ENCODE peak calls at places on chromosomes 5 and 9, in six cellular contexts. F is neuronal stem cell, I is H1, Y is mesendoderm, D is IMR-90, T is trophoblast cell. S is an unnamed sample.

GRCh38 chr5:140480310-140481014 is 67.0 kb upstream of the EIF4EBP3 start:
- DNase-seq in F (no peak), D (peak), I (no peak), Y (no peak), T (no peak), S (no peak)

GRCh38 chr9:111961575-111961974 is 65.0 kb downstream of the UGCG start:
- DNase-seq in D (peak), Y (no peak), I (no peak), T (no peak), F (no peak), S (peak)

GRCh38 chr9:3191715-3192114 is 334.1 kb downstream of the RFX3 start:
- DNase-seq in T (no peak), D (no peak), F (no peak), Y (no peak), I (no peak), S (no peak)

GRCh38 chr5:101676646-101677045 is 619.4 kb downstream of the SLCO4C1 start:
- DNase-seq in I (no peak), T (peak), F (no peak), D (no peak), Y (no peak), S (no peak)

GRCh38 chr5:151923865-151924264 is 786 bp downstream of the GLRA1 start:
- DNase-seq in D (no peak), I (peak), T (peak), Y (peak), F (peak), S (no peak)

GRCh38 chr5:148471379-148471778 is 87.6 kb downstream of the FBXO38 start:
- DNase-seq in I (no peak), F (no peak), T (no peak), Y (no peak), D (peak), S (no peak)

GRCh38 chr9:132214027-132214622 is 52.3 kb downstream of the NTNG2 start:
- DNase-seq in T (peak), D (peak), I (no peak), F (no peak), Y (peak), S (peak)

GRCh38 chr9:64773491-64773931 is 511.5 kb downstream of the FOXD4L5 start:
- DNase-seq in T (no peak), F (peak), Y (peak), I (no peak), D (no peak), S (peak)

GRCh38 chr5:926416-927171 is 33.9 kb downstream of the TRIP13 start:
- DNase-seq in F (peak), T (no peak), Y (peak), I (no peak), D (no peak), S (peak)

GRCh38 chr5:43497311-43498104 is 13.8 kb upstream of the TMEM267 start:
- DNase-seq in D (no peak), F (no peak), I (no peak), T (no peak), Y (peak), S (no peak)

GRCh38 chr5:141707535-141707934 is 25.5 kb upstream of the ARAP3 start:
- DNase-seq in F (no peak), D (no peak), Y (no peak), T (no peak), I (no peak), S (no peak)

GRCh38 chr5:77777281-77777892 is 1.2 kb upstream of the TBCA start:
- DNase-seq in T (no peak), D (peak), F (no peak), Y (no peak), I (no peak), S (no peak)

GRCh38 chr5:14108170-14108996 is 34.8 kb upstream of the TRIO start:
- DNase-seq in I (peak), D (peak), Y (peak), T (peak), F (peak), S (peak)

GRCh38 chr9:115015018-115015635 is 84.7 kb upstream of the TNFSF8 start:
- DNase-seq in Y (peak), D (peak), I (peak), F (peak), T (no peak), S (peak)

GRCh38 chr5:136082390-136083193 is 50.1 kb upstream of the SMAD5 start:
- DNase-seq in I (no peak), T (peak), Y (peak), D (peak), F (peak), S (peak)

GRCh38 chr9:20683351-20684034 is 566 bp upstream of the FOCAD start:
- DNase-seq in F (no peak), T (peak), I (no peak), Y (peak), D (peak), S (peak)

GRCh38 chr9:83198336-83198735 is 135.4 kb upstream of the RASEF start:
- DNase-seq in Y (no peak), D (no peak), I (no peak), F (no peak), T (no peak), S (no peak)

GRCh38 chr5:111697881-111698757 is 58.9 kb downstream of the NREP start:
- DNase-seq in Y (peak), T (no peak), F (no peak), D (peak), I (no peak), S (peak)

GRCh38 chr9:114782586-114782985 is 23.3 kb downstream of the TNFSF15 start:
- DNase-seq in T (no peak), I (no peak), D (no peak), Y (no peak), F (no peak), S (no peak)

GRCh38 chr9:70083429-70083828 is 39.8 kb downstream of the MAMDC2 start:
- DNase-seq in F (peak), T (no peak), Y (no peak), D (no peak), I (no peak), S (no peak)

GRCh38 chr5:167155387-167156051 is 1135.9 kb upstream of the WWC1 start:
- DNase-seq in F (no peak), T (no peak), D (no peak), I (no peak), Y (no peak), S (no peak)

GRCh38 chr5:134370306-134370870 is 981 bp upstream of the UBE2B start:
- DNase-seq in Y (no peak), I (no peak), T (no peak), D (no peak), F (no peak), S (no peak)

GRCh38 chr5:11851965-11852745 is 52.1 kb downstream of the CTNND2 start:
- DNase-seq in F (peak), Y (peak), T (no peak), I (no peak), D (no peak), S (no peak)

GRCh38 chr5:14864181-14864812 is 7.3 kb downstream of the ANKH start:
- DNase-seq in Y (no peak), F (no peak), D (no peak), I (no peak), T (no peak), S (no peak)

GRCh38 chr9:784202-784601 is 57.3 kb upstream of the DMRT1 start:
- DNase-seq in F (no peak), D (peak), Y (peak), T (peak), I (no peak), S (no peak)

GRCh38 chr9:69149321-69149807 is 24.7 kb upstream of the TJP2 start:
- DNase-seq in T (no peak), F (no peak), Y (peak), I (no peak), D (peak), S (peak)

GRCh38 chr5:157828031-157828948 is 30.7 kb downstream of the CLINT1 start:
- DNase-seq in T (no peak), F (no peak), Y (no peak), D (no peak), I (no peak), S (no peak)

GRCh38 chr5:135012951-135013391 is 21.1 kb downstream of the PITX1 start:
- DNase-seq in I (no peak), Y (no peak), D (no peak), T (no peak), F (no peak), S (no peak)

GRCh38 chr5:18792145-18792544 is 1157.9 kb downstream of the TAF11L14 start:
- DNase-seq in D (no peak), F (no peak), I (no peak), Y (no peak), T (peak), S (no peak)

GRCh38 chr5:663436-664342 is 29.5 kb downstream of the TPPP start:
- DNase-seq in F (no peak), Y (no peak), I (no peak), T (no peak), D (no peak), S (no peak)

GRCh38 chr5:5270958-5271605 is 131.0 kb downstream of the ADAMTS16 start:
- DNase-seq in Y (peak), D (peak), I (no peak), T (peak), F (peak), S (peak)

GRCh38 chr5:89606901-89607554 is 724.0 kb upstream of the MEF2C start:
- DNase-seq in T (no peak), I (no peak), F (no peak), D (no peak), Y (no peak), S (no peak)

GRCh38 chr9:104970588-104970987 is 42.6 kb upstream of the ABCA1 start:
- DNase-seq in D (peak), T (no peak), F (no peak), Y (peak), I (no peak), S (peak)

DNA sequence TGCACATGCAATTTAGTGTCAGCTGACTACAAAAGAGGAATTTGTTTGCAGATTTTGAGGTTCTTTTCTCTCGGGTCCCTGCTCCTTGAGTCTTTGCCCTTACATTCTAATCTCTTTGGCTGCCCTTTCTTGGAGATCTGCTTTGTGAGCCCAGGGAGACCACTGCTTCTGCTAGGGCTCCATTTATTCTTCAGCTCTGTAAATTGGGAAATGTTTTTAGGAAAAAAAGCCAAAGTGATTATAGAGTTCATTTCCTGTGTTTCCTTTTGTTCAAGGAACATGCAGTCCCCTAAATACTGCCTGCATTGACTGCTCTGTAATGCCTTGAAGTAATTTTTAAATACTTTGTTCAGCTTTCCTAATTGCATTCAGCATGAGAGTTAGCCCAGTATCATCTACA is 197.4 kb downstream of the CSNK1G3 start:
- DNase-seq in Y (no peak), I (no peak), D (no peak), T (no peak), F (no peak), S (no peak)
- H3K4me3 ChIP-seq in Y (no peak), I (no peak), D (no peak), T (no peak), F (no peak), S (no peak)

DNA sequence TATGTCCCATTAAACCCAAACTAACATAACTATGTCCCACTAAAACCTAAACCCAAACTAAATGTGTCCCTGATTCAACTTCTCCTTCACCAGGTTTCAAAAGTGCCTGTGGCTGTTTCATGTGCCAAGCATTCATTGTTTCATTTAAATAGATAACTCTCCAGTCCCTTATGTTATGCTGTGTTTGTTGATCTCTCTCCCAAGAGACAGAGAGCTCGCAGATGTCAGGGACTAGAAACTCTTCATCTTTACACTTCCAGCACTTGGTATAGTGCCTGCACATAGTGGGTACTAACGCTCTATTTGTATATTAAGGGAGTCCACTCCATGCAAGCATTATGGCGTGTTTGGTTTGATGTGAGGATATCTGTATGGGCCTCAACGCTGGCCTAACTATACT is 118.0 kb downstream of the GPBP1 start:
- DNase-seq in F (no peak), D (no peak), I (no peak), Y (no peak), T (no peak), S (no peak)
- H2BK120ac ChIP-seq in F (no peak), D (no peak), I (no peak), Y (no peak), T (no peak), S (no peak)

DNA sequence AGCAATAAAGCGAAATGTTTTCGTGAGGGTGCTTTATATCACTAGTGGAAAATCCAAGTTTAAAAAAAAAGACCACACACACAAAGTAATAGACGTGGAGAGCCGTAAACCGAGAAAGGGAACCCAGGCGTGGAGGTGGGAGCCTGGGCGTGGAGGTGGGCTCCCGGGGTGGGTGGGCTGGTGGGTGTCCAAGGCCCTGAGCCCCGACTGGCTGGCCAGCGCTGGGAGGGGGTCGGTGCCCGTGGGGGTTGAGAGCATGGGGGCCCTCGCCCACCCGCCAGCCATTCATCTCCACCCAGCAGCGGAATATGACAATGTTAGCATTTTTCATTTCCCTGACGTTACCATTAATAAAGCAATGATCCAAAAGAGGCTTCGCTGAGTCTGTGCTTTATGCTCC is 135.0 kb downstream of the MVB12B start:
- DNase-seq in F (no peak), T (no peak), Y (no peak), D (no peak), I (no peak), S (no peak)
- H3K4me3 ChIP-seq in F (no peak), T (no peak), Y (no peak), D (no peak), I (no peak), S (no peak)

GRCh38 chr9:16058131-16058549 is 505.3 kb downstream of the CCDC171 start:
- DNase-seq in Y (peak), T (peak), D (peak), I (no peak), F (no peak), S (peak)

GRCh38 chr9:16052146-16052545 is 499.3 kb downstream of the CCDC171 start:
- DNase-seq in D (no peak), Y (no peak), T (no peak), I (no peak), F (no peak), S (peak)

GRCh38 chr9:16048129-16048528 is 495.3 kb downstream of the CCDC171 start:
- DNase-seq in F (no peak), I (no peak), D (no peak), Y (no peak), T (no peak), S (no peak)

GRCh38 chr9:16057541-16057940 is 504.7 kb downstream of the CCDC171 start:
- DNase-seq in T (no peak), F (no peak), Y (no peak), I (no peak), D (no peak), S (no peak)

GRCh38 chr9:16053131-16053530 is 500.3 kb downstream of the CCDC171 start:
- DNase-seq in F (no peak), D (no peak), Y (no peak), I (no peak), T (no peak), S (no peak)
- H2BK120ac ChIP-seq in F (no peak), D (peak), Y (no peak), I (no peak), T (no peak), S (no peak)

DNA sequence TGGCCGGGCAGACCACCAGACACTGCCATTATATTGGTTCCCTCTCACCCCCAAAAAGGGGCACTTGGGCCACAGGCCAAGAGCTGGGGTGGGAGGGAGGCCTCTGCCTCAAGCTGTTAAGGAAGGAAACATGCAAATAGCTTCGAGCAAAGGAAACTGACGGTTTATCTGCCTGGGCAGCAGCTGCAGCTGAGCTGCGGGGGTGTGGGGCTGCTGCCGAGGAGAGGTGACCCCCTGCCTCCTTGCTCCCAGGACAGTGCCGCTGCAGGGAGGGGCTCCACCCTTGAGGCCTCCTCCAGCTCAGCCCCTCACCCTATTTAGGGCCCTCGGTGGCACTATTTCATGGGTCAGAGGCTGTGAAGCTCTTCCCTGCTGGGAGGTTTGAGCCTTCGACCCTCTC is 789 bp downstream of the DOK3 start:
- DNase-seq in T (no peak), I (no peak), Y (no peak), D (no peak), F (no peak), S (no peak)
- H3K4me3 ChIP-seq in T (no peak), I (no peak), Y (no peak), D (no peak), F (no peak), S (no peak)

GRCh38 chr5:143315929-143316328 is 87.6 kb downstream of the NR3C1 start:
- DNase-seq in I (no peak), T (peak), Y (peak), F (no peak), D (no peak), S (no peak)
- H2BK120ac ChIP-seq in I (no peak), T (no peak), Y (no peak), F (no peak), D (no peak), S (no peak)

DNA sequence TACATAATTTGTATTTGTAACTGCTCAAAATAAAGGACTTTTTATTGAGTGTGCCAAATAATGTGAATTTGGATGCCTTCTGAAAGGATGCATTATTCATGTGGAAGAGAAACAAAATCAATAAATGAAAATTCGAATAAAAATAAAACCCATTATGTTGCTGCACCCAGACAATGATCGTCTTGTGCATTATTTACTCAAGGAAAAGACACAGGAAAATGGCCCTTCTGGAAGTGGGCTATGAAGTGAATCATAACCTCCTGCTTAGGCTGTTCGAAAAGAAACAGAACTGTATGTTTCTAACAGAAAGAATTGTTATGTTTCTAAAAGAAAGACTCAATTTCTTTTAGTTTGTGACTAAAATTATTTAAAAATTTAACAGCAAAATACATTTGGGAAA is 168.9 kb upstream of the NFIB start:
- DNase-seq in D (no peak), T (no peak), Y (no peak), I (no peak), F (no peak), S (no peak)
- H3K4me3 ChIP-seq in D (no peak), T (no peak), Y (no peak), I (no peak), F (no peak), S (no peak)

DNA sequence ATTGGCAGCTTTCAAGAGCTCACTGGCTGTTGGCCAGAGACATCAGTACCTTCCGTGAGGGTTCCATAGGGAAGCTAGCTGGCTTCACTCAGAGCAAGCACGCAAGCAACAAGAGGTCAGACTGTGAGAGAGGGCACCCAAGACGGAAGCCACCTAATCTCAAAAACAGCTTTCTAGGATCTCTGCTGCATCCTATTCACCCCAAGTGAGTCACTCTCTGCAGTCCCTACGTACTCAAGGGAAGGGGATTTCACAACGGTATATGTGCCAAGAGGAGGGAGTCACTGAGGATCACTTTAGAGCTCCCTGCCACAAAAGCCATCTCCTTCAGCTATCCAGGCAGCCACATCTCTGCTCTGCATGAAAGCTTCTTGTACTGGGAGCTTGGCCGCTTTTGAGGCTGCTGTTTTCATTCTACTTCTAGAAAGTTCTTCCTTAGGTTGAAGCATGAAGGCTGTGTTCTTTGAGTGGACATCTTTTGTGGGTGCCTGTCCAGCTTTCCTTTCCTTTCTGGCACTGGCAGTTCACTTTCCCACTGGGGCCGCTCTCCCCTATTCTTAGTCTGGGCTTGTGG is 249.5 kb downstream of the MAN2A1 start:
- DNase-seq in Y (no peak), D (peak), T (peak), F (no peak), I (no peak), S (peak)
- H2BK120ac ChIP-seq in Y (no peak), D (no peak), T (no peak), F (no peak), I (no peak), S (no peak)

DNA sequence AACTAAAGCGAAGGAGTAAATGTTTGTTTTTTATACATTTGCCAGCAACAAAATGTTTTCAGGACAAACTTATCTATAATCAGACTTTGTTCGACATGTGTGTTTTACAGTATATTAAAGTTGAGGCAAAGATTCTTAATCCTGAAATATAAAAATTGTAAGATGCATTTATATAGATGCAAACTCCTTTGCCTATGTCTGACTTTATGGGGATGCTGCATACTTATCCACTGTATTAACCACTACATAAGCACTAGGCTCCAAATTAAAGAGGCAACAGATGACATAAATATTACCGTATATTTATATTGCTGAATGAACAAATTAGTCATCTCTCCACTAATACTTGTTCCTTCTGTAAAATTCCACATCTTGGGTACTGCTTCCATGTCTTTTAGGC is 882.7 kb upstream of the ARRDC3 start:
- DNase-seq in Y (no peak), I (no peak), T (no peak), D (no peak), F (no peak), S (no peak)
- H3K4me3 ChIP-seq in Y (no peak), I (no peak), T (no peak), D (no peak), F (no peak), S (no peak)